ENCODE peak calls at places on chromosome 13, in four cellular contexts. Y, L, D and S are unnamed samples.

GRCh38 chr13:113527272-113527958 is 36.9 kb upstream of the DCUN1D2 start:
- DNase-seq in Y (no peak), L (no peak), D (no peak), S (no peak)

GRCh38 chr13:24680258-24680920 is at the start of gene ATP12A:
- DNase-seq in Y (no peak), L (peak; percentile 81), D (peak; percentile 30), S (no peak)

GRCh38 chr13:63206431-63206830 is 1790.8 kb upstream of the PCDH20 start:
- DNase-seq in Y (no peak), L (no peak), D (no peak), S (peak; percentile 14)

GRCh38 chr13:110403721-110404120 is 96.6 kb downstream of the COL4A2 start:
- DNase-seq in Y (no peak), L (no peak), D (no peak), S (no peak)

GRCh38 chr13:87674143-87674772 is 3.1 kb downstream of the SLITRK5 start:
- DNase-seq in Y (no peak), L (peak; percentile 57), D (no peak), S (no peak)

GRCh38 chr13:83765796-83766195 is 116.5 kb downstream of the SLITRK1 start:
- DNase-seq in Y (no peak), L (no peak), D (no peak), S (no peak)

GRCh38 chr13:39895254-39895653 is 239.8 kb downstream of the COG6 start:
- DNase-seq in Y (no peak), L (no peak), D (no peak), S (peak; percentile 67)

GRCh38 chr13:110028838-110029621 is 242.6 kb upstream of the IRS2 start:
- DNase-seq in Y (no peak), L (no peak), D (no peak), S (no peak)

GRCh38 chr13:87130401-87130800 is 540.8 kb upstream of the SLITRK5 start:
- DNase-seq in Y (no peak), L (no peak), D (no peak), S (no peak)

GRCh38 chr13:108495686-108496363 is 133.6 kb upstream of the MYO16 start:
- DNase-seq in Y (no peak), L (peak; percentile 68), D (peak; percentile 13), S (no peak)

GRCh38 chr13:48356750-48357149 is 53.2 kb downstream of the RB1 start:
- DNase-seq in Y (no peak), L (no peak), D (no peak), S (no peak)

GRCh38 chr13:106357198-106357597 is 178.3 kb downstream of the EFNB2 start:
- DNase-seq in Y (no peak), L (peak; percentile 16), D (peak; percentile 31), S (peak; percentile 39)

GRCh38 chr13:31775686-31776085 is 36.4 kb downstream of the RXFP2 start:
- DNase-seq in Y (no peak), L (no peak), D (no peak), S (peak; percentile 69)

GRCh38 chr13:112060899-112061366 is 6.0 kb upstream of the SOX1 start:
- DNase-seq in Y (no peak), L (peak; percentile 71), D (no peak), S (no peak)

GRCh38 chr13:34942732-34943674 is 933 bp downstream of the NBEA start:
- DNase-seq in Y (no peak), L (peak; percentile 84), D (peak; percentile 50), S (no peak)

GRCh38 chr13:22336460-22336859 is 665.6 kb downstream of the FGF9 start:
- DNase-seq in Y (no peak), L (no peak), D (no peak), S (no peak)

GRCh38 chr13:94825507-94825906 is 113.2 kb upstream of the SOX21 start:
- DNase-seq in Y (no peak), L (peak; percentile 92), D (peak; percentile 26), S (peak; percentile 55)

GRCh38 chr13:33228645-33229445 is 56.7 kb downstream of the STARD13 start:
- DNase-seq in Y (no peak), L (peak; percentile 51), D (peak; percentile 82), S (peak; percentile 72)

GRCh38 chr13:110570886-110571285 is 9.4 kb upstream of the RAB20 start:
- DNase-seq in Y (no peak), L (no peak), D (no peak), S (no peak)

GRCh38 chr13:110617326-110618072 is 2.2 kb downstream of the NAXD start:
- DNase-seq in Y (no peak), L (no peak), D (peak; percentile 69), S (peak; percentile 84)

GRCh38 chr13:111974065-111974640 is 92.8 kb upstream of the SOX1 start:
- DNase-seq in Y (no peak), L (no peak), D (no peak), S (no peak)

GRCh38 chr13:76729690-76730089 is 156.5 kb downstream of the KCTD12 start:
- DNase-seq in Y (no peak), L (no peak), D (no peak), S (no peak)
- H3K4me3 ChIP-seq in Y (no peak overlapping the region), L (no peak overlapping the region), D (no peak overlapping the region), S (no peak overlapping the region)

GRCh38 chr13:99967884-99968520 is 3.6 kb downstream of the ZIC5 start:
- DNase-seq in Y (no peak), L (peak; percentile 57), D (no peak), S (no peak)
- H3K4me3 ChIP-seq in Y (peak overlapping the region; percentile 6), L (peak overlapping the region; percentile 96), D (peak overlapping the region; percentile 58), S (no peak overlapping the region)

GRCh38 chr13:51746802-51747201 is 57.2 kb downstream of the DHRS12 start:
- DNase-seq in Y (no peak), L (no peak), D (no peak), S (no peak)

GRCh38 chr13:51742611-51743010 is 61.4 kb downstream of the DHRS12 start:
- DNase-seq in Y (no peak), L (no peak), D (no peak), S (no peak)

GRCh38 chr13:51745236-51745635 is 58.7 kb downstream of the DHRS12 start:
- DNase-seq in Y (no peak), L (no peak), D (no peak), S (no peak)

DNA sequence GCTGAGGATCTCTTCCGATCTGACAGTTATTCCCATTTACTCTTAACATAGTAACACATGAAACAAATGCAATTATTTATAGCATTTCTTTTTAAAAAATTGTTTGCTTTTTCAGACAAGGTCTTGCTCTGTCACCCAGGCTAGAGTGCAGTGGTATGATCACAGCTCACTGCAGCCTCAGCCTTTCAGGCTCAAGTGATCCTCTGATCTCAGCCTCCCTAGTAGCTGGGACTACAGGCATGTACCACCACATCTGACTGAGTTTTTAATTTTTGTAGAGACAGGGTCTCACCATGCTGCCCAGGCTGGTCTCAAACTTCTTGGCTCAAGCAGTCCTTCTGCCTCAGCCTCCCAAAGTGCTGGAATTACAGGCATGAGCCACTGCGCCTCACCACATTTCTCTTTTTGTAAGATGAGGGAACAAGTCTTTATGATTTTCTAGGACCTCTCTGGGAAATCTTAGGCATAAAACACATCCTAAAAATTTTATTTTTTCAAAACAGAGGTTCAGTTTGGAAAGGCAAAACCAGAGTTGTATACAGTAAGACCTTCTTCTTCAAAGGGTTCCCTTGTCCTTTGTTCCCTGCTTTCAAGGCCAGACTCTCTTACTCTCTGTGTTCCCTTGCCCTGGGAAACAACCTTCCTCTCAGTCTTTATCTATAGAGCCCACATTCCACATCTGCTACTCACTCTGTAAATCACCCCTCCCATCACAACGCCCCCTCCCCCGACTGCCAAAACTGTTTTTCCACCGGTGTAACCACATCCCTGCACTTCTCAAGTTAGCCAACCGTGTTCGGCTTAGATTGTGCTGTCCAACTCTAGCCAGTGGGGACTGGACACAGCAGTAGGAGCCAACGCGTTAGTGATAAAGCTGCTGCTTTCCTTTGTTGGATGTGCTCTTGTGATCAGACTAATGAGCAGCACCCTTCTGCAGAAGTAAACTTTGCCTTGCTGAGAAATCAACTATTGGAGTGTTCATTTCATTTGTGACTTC is 56.2 kb downstream of the DHRS12 start:
- DNase-seq in Y (no peak), L (peak; percentile 35), D (no peak), S (no peak)
- H3K4me3 ChIP-seq in Y (no peak overlapping the region), L (no peak overlapping the region), D (peak overlapping the region; percentile 4), S (no peak overlapping the region)

GRCh38 chr13:52412128-52412527 is 6.2 kb upstream of the THSD1 start:
- DNase-seq in Y (no peak), L (no peak), D (no peak), S (no peak)

GRCh38 chr13:52411629-52412028 is 5.7 kb upstream of the THSD1 start:
- DNase-seq in Y (peak; percentile 57), L (no peak), D (peak; percentile 61), S (peak; percentile 40)

GRCh38 chr13:52405369-52405766 is 604 bp downstream of the THSD1 start:
- DNase-seq in Y (no peak), L (peak; percentile 19), D (peak; percentile 37), S (no peak)

GRCh38 chr13:52405767-52406494 is at the start of gene THSD1:
- DNase-seq in Y (no peak), L (peak; percentile 62), D (peak; percentile 63), S (peak; percentile 44)

DNA sequence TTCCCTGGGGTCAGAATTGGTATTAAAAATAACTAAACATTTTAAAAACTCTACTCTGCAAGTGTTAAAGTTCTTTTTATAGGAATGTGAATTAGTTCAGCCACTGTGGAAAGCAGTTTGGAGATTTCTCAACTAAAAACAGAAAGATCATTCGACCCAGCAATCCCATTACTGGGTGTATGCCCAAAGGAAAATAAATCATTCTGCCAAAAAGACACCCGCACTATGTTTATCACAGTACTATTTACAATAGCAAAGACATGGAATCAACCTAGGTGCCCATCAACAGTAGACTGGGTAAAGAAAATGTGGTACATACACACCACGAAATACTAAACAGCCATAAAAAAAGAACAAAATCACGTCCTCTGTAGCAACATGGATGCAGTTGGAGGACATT is 657 bp upstream of the THSD1 start:
- DNase-seq in Y (no peak), L (no peak), D (no peak), S (no peak)
- H3K4me3 ChIP-seq in Y (no peak overlapping the region), L (peak overlapping the region; percentile 54), D (peak overlapping the region; percentile 91), S (no peak overlapping the region)

GRCh38 chr13:43368003-43368402 is 344.6 kb downstream of the DNAJC15 start:
- DNase-seq in Y (no peak), L (no peak), D (peak; percentile 69), S (peak; percentile 10)
- H3K4me3 ChIP-seq in Y (no peak overlapping the region), L (no peak overlapping the region), D (peak overlapping the region; percentile 26), S (no peak overlapping the region)

DNA sequence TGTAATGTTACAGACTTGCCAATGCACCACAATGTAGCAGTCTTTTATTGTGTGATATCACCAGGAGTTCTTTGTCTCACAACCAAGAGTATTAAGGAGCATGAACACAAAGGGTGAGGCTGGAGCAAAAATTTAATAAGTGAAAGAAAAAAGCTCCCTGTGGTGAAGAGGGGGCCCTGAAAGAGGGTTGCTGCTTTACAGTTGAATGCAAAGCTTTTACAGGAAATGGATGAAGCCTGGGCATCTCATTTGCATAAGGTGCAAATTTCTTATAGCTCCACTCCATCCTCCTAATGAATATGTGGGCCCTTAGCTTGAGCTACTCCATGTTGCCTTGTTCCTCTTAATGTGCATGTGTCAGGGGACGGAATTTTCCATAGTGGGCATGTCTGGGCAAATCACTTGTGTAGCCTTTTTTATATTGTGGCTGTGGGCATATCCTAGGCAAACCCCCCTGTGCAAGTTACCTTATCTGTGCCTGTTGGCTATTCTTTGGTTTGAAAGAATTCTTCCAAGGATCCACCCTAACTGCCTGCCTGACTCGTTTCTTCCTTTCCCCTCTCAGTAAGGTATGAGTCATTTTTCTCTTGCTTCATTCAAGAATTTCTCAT is 45.3 kb upstream of the TRPC4 start:
- DNase-seq in Y (no peak), L (peak; percentile 61), D (no peak), S (peak; percentile 39)
- H3K4me3 ChIP-seq in Y (no peak overlapping the region), L (peak overlapping the region; percentile 20), D (no peak overlapping the region), S (no peak overlapping the region)